ENCODE peak calls at places on chromosomes 5 and 9, in seven cellular contexts. O is HCT116, G is transverse colon, M is uterus, P is breast epithelium, E is heart left ventricle, K is HepG2. L is an unnamed sample.

GRCh38 chr5:19986036-19986619 is 1.9 kb downstream of the CDH18 start:
- DNase-seq in O (no peak), K (no peak), M (no peak), G (no peak), P (no peak), E (no peak), L (no peak)

GRCh38 chr5:98635631-98636030 is 137.8 kb upstream of the RGMB start:
- DNase-seq in E (no peak), O (no peak), P (no peak), K (no peak), M (no peak), G (no peak), L (no peak)

GRCh38 chr5:10735569-10736255 is 25.3 kb downstream of the DAP start:
- DNase-seq in P (no peak), O (no peak), E (no peak), M (no peak), G (no peak), K (no peak), L (peak)

GRCh38 chr5:144183254-144183889 is 12.7 kb downstream of the KCTD16 start:
- DNase-seq in E (no peak), P (no peak), K (no peak), M (no peak), O (no peak), G (no peak), L (peak)

GRCh38 chr5:151856861-151857260 is 67.8 kb downstream of the GLRA1 start:
- DNase-seq in P (no peak), E (no peak), G (no peak), M (no peak), O (no peak), K (no peak), L (no peak)

GRCh38 chr5:116699348-116699747 is 124.7 kb upstream of the SEMA6A start:
- DNase-seq in E (no peak), O (no peak), M (no peak), P (no peak), G (no peak), K (no peak), L (no peak)

GRCh38 chr5:132480546-132481242 is 9.9 kb downstream of the IRF1 start:
- DNase-seq in P (no peak), M (no peak), O (no peak), E (peak), K (no peak), G (no peak), L (no peak)

GRCh38 chr9:124088476-124088837 is 76.9 kb downstream of the LHX2 start:
- DNase-seq in E (no peak), M (no peak), O (no peak), G (no peak), P (no peak), K (no peak), L (no peak)

GRCh38 chr9:110115868-110116542 is 92.0 kb downstream of the C9orf152 start:
- DNase-seq in P (no peak), E (no peak), O (no peak), M (no peak), G (no peak), K (peak), L (no peak)

GRCh38 chr9:81461196-81461595 is 228.2 kb downstream of the TLE1 start:
- DNase-seq in K (no peak), G (no peak), O (no peak), P (no peak), E (no peak), M (no peak), L (no peak)

GRCh38 chr5:68418230-68418629 is 202.7 kb downstream of the PIK3R1 start:
- DNase-seq in M (peak), P (no peak), K (no peak), E (no peak), G (no peak), O (no peak), L (no peak)

GRCh38 chr5:106755066-106755465 is 915.7 kb downstream of the EFNA5 start:
- DNase-seq in M (no peak), K (no peak), E (no peak), G (no peak), O (no peak), P (no peak), L (no peak)

GRCh38 chr9:113505963-113506624 is 42.6 kb downstream of the RGS3 start:
- DNase-seq in P (no peak), M (no peak), O (no peak), K (no peak), G (no peak), E (no peak), L (no peak)

GRCh38 chr5:21398511-21398910 is 1410.5 kb upstream of the CDH18 start:
- DNase-seq in K (no peak), G (no peak), O (no peak), P (no peak), E (no peak), M (no peak), L (no peak)

GRCh38 chr9:22238809-22239684 is 207.6 kb upstream of the DMRTA1 start:
- DNase-seq in O (peak), E (no peak), K (peak), P (no peak), G (no peak), M (no peak), L (no peak)

GRCh38 chr5:76788362-76788761 is 30.5 kb upstream of the F2RL1 start:
- DNase-seq in M (no peak), E (no peak), O (no peak), K (peak), P (no peak), G (peak), L (no peak)

GRCh38 chr9:75974006-75974766 is 83.7 kb downstream of the PCSK5 start:
- DNase-seq in P (no peak), G (no peak), E (no peak), M (no peak), O (no peak), K (no peak), L (no peak)

GRCh38 chr5:132026516-132027008 is 15.1 kb upstream of the ACSL6 start:
- DNase-seq in P (no peak), K (no peak), G (no peak), M (no peak), O (no peak), E (no peak), L (no peak)

GRCh38 chr5:139393497-139394122 is 1.3 kb downstream of the PROB1 start:
- DNase-seq in O (no peak), E (no peak), M (no peak), P (no peak), G (no peak), K (no peak), L (no peak)

GRCh38 chr5:73968729-73969128 is 342.7 kb downstream of the ARHGEF28 start:
- DNase-seq in P (no peak), M (peak), K (no peak), O (no peak), G (no peak), E (no peak), L (no peak)

GRCh38 chr9:126692759-126693427 is 79.2 kb downstream of the LMX1B start:
- DNase-seq in G (no peak), E (peak), O (no peak), P (no peak), M (no peak), K (no peak), L (no peak)

GRCh38 chr5:85293139-85293785 is 908.6 kb upstream of the EDIL3 start:
- DNase-seq in P (no peak), E (no peak), K (peak), M (no peak), G (no peak), O (no peak), L (no peak)

GRCh38 chr5:84783003-84783402 is 398.3 kb upstream of the EDIL3 start:
- DNase-seq in K (no peak), P (no peak), E (no peak), G (no peak), O (no peak), M (no peak), L (no peak)

GRCh38 chr9:97903168-97903567 is 19.1 kb downstream of the TRMO start:
- DNase-seq in K (no peak), E (no peak), M (no peak), P (no peak), O (no peak), G (no peak), L (no peak)

GRCh38 chr5:132425009-132425937 is 55.8 kb downstream of the SLC22A5 start:
- DNase-seq in E (no peak), P (no peak), G (peak), K (no peak), O (no peak), M (no peak), L (peak)

GRCh38 chr9:19174127-19174921 is 47.0 kb upstream of the PLIN2 start:
- DNase-seq in K (peak), M (peak), G (peak), E (peak), O (peak), P (no peak), L (peak)

GRCh38 chr5:157168286-157168685 is 2.2 kb upstream of the GARIN3 start:
- DNase-seq in K (no peak), M (no peak), E (no peak), G (no peak), P (no peak), O (no peak), L (no peak)

GRCh38 chr5:115355777-115356381 is 59.4 kb upstream of the CCDC112 start:
- DNase-seq in M (no peak), P (no peak), K (no peak), G (no peak), E (no peak), O (no peak), L (no peak)

GRCh38 chr5:125399885-125400284 is 653.4 kb upstream of the ZNF608 start:
- DNase-seq in O (no peak), G (no peak), M (no peak), P (no peak), E (no peak), K (no peak), L (no peak)

GRCh38 chr5:155368490-155368889 is 354.9 kb downstream of the KIF4B start:
- DNase-seq in O (no peak), K (no peak), E (no peak), G (no peak), P (no peak), M (no peak), L (no peak)

GRCh38 chr5:175847503-175847902 is 23.9 kb upstream of the CPLX2 start:
- DNase-seq in P (no peak), M (no peak), G (no peak), E (no peak), K (peak), O (no peak), L (peak)

GRCh38 chr5:133082128-133082527 is 30.3 kb downstream of the HSPA4 start:
- DNase-seq in M (no peak), P (no peak), K (no peak), G (no peak), O (no peak), E (no peak), L (no peak)

GRCh38 chr9:104091708-104092107 is 2.4 kb upstream of the SMC2 start:
- DNase-seq in G (peak), O (no peak), K (peak), E (peak), P (no peak), M (peak), L (peak)

GRCh38 chr5:175922192-175922885 is 45.8 kb downstream of the THOC3 start:
- DNase-seq in G (no peak), K (peak), E (no peak), P (no peak), M (no peak), O (no peak), L (no peak)

GRCh38 chr9:115673599-115673998 is 480.0 kb upstream of the PAPPA start:
- DNase-seq in E (peak), O (no peak), K (no peak), M (no peak), P (no peak), G (no peak), L (no peak)

GRCh38 chr9:114282104-114282485 is 40.8 kb upstream of the ORM1 start:
- DNase-seq in O (no peak), P (no peak), G (no peak), K (no peak), E (peak), M (peak), L (no peak)

GRCh38 chr5:120476063-120476462 is 12.0 kb downstream of the PRR16 start:
- DNase-seq in O (no peak), K (no peak), M (no peak), P (no peak), E (no peak), G (no peak), L (no peak)

GRCh38 chr5:115170924-115171510 is 1.3 kb upstream of the TRIM36 start:
- DNase-seq in O (no peak), G (no peak), M (no peak), K (no peak), P (no peak), E (no peak), L (peak)

GRCh38 chr5:124740055-124740454 is 6.4 kb downstream of the ZNF608 start:
- DNase-seq in G (no peak), P (no peak), O (no peak), E (no peak), M (no peak), K (no peak), L (no peak)

DNA sequence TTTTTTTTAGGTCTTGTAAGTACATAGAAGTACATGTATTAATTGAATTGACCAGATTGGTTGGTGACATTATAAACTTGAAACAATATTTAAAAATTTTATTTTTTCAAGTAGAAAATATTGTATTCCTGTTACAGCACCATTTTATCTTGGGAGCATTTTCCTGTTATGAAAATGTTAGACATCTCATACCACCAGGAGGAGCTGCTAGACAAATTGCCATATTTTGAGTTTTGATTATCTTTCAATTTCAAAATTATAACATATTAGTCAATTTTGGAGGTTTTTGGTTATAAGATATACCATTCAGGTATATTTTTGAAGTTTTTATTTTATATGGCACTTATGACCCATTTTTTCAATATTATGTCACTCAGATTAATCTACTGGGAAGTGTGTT is 84.4 kb downstream of the CNTLN start:
- DNase-seq in M (no peak), E (no peak), K (no peak), P (no peak), G (no peak), O (no peak), L (no peak)
- TF ChIP-seq CTCF in M (no peak), E (peak), K (no peak), P (no peak), G (no peak), O (peak), L (no peak)

GRCh38 chr5:178590141-178590923 is at the start of gene COL23A1:
- DNase-seq in K (no peak), O (no peak), P (no peak), E (peak), G (peak), M (peak), L (peak)
- TF ChIP-seq POLR2A in K (no peak), O (no peak), P (no peak), E (no peak), G (no peak), M (no peak), L (peak)

GRCh38 chr5:80406980-80407734 is 707 bp upstream of the ZFYVE16 start:
- DNase-seq in O (no peak), P (no peak), M (peak), K (peak), E (peak), G (peak), L (peak)

GRCh38 chr5:80407735-80408474 is at the start of gene ZFYVE16:
- DNase-seq in K (peak), M (peak), E (peak), G (peak), P (peak), O (peak), L (peak)

GRCh38 chr5:80408976-80409926 is 1.4 kb downstream of the ZFYVE16 start:
- DNase-seq in M (no peak), O (no peak), G (no peak), P (no peak), K (no peak), E (no peak), L (no peak)

GRCh38 chr5:80411589-80412219 is 3.8 kb downstream of the ZFYVE16 start:
- DNase-seq in E (no peak), P (no peak), K (no peak), M (no peak), O (no peak), G (no peak), L (no peak)

DNA sequence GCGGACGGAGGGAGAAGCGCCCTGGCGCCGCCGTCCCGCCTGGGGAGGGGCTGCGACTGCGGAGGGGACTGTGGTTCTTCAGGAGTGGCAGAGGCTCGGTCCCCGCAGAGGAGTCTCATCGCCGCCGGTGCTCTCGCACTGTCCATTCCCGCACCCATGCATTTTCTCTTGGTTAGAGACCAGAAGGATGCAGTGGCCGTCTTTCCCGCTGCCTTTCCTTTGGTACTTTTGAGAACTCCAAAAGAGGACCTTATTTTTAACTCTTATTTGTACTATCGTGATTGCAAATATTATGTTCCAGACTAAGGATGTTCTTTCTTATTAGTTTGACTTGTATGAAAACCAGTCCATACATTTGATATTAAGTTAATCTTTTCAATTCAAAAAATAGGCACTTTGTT is 611 bp downstream of the ZFYVE16 start:
- DNase-seq in E (peak), G (peak), K (peak), O (no peak), P (peak), M (no peak), L (peak)
- TF ChIP-seq CTCF in E (peak), G (no peak), K (no peak), O (no peak), P (no peak), M (no peak), L (no peak)

GRCh38 chr5:78600656-78601452 is 47.7 kb downstream of the LHFPL2 start:
- DNase-seq in M (no peak), E (no peak), G (no peak), P (no peak), O (no peak), K (no peak), L (no peak)

GRCh38 chr5:78598973-78599372 is 49.6 kb downstream of the LHFPL2 start:
- DNase-seq in O (no peak), E (no peak), P (no peak), M (no peak), K (no peak), G (no peak), L (no peak)

GRCh38 chr5:78597068-78597857 is 51.3 kb downstream of the LHFPL2 start:
- DNase-seq in E (peak), O (no peak), K (peak), P (no peak), M (no peak), G (no peak), L (peak)

GRCh38 chr5:78594946-78595921 is 53.3 kb downstream of the LHFPL2 start:
- DNase-seq in G (peak), K (peak), E (peak), O (peak), M (peak), P (peak), L (peak)

GRCh38 chr5:78597858-78598415 is 50.6 kb downstream of the LHFPL2 start:
- DNase-seq in G (no peak), K (no peak), O (no peak), P (no peak), E (no peak), M (no peak), L (no peak)
- TF ChIP-seq POLR2A in G (no peak), K (no peak), O (no peak), P (no peak), E (no peak), M (no peak), L (no peak)

GRCh38 chr5:15993334-15993733 is 186.3 kb downstream of the MARCHF11 start:
- DNase-seq in P (no peak), O (no peak), K (no peak), M (no peak), G (no peak), E (no peak), L (no peak)

GRCh38 chr5:15991586-15991985 is 188.0 kb downstream of the MARCHF11 start:
- DNase-seq in K (no peak), P (no peak), O (no peak), M (no peak), E (no peak), G (no peak), L (no peak)

GRCh38 chr5:15992918-15993317 is 186.7 kb downstream of the MARCHF11 start:
- DNase-seq in P (no peak), G (no peak), K (no peak), E (no peak), M (no peak), O (no peak), L (no peak)

GRCh38 chr5:15993934-15994333 is 185.7 kb downstream of the MARCHF11 start:
- DNase-seq in O (no peak), P (no peak), K (no peak), M (no peak), G (no peak), E (no peak), L (no peak)

GRCh38 chr5:15995206-15996052 is 184.2 kb downstream of the MARCHF11 start:
- DNase-seq in K (peak), G (no peak), O (no peak), E (no peak), M (no peak), P (no peak), L (peak)
- TF ChIP-seq CTCF in K (peak), G (peak), O (no peak), E (peak), M (peak), P (no peak), L (peak)

GRCh38 chr9:69175488-69175872 is 1.4 kb downstream of the TJP2 start:
- DNase-seq in P (no peak), G (no peak), E (no peak), O (no peak), K (no peak), M (no peak), L (no peak)

GRCh38 chr9:69174645-69175487 is 789 bp downstream of the TJP2 start:
- DNase-seq in P (no peak), O (no peak), K (peak), G (peak), E (peak), M (peak), L (no peak)

GRCh38 chr9:69172895-69173294 is 1.2 kb upstream of the TJP2 start:
- DNase-seq in O (no peak), P (no peak), E (no peak), G (no peak), M (no peak), K (no peak), L (no peak)

GRCh38 chr9:69173497-69173890 is 583 bp upstream of the TJP2 start:
- DNase-seq in P (no peak), E (no peak), O (no peak), K (no peak), G (no peak), M (no peak), L (no peak)

GRCh38 chr9:69173891-69174644 is at the start of gene TJP2:
- DNase-seq in P (peak), O (no peak), M (peak), K (peak), E (peak), G (peak), L (peak)
- TF ChIP-seq POLR2A in P (no peak), O (no peak), M (no peak), K (peak), E (peak), G (no peak), L (no peak)

DNA sequence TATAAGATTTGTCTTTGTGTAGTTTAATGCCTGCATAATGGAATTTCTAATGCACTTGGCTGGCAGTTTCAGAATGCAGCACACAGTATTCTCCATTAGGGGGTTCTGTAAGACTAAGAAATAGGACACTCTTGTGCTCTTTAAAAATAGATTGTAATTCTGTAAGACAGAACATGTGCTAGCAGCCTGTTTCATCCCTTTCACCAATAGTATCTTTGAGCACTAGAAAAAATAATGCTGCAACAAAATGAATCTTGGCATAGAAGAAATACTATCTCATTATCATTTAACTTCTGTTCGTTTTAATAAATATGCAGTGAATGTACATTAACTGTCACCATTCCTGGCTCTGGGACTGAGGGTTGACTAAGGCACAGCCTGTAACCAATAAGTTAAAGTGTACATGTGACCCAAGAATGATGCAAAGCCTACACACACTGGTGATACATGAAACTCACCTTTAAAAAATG is 23.8 kb upstream of the ZNF622 start:
- DNase-seq in G (no peak), P (no peak), E (no peak), O (peak), K (peak), M (no peak), L (peak)
- TF ChIP-seq CTCF in G (peak), P (peak), E (peak), O (peak), K (peak), M (peak), L (peak)

GRCh38 chr5:181259283-181259682 is 1.7 kb downstream of the TRIM52 start:
- DNase-seq in O (no peak), P (no peak), K (no peak), M (no peak), E (no peak), G (no peak), L (no peak)
- TF ChIP-seq POLR2A in O (no peak), P (no peak), K (no peak), M (no peak), E (no peak), G (no peak), L (no peak)